ENCODE peak calls at places on chromosomes 7 and 10, in five cellular contexts. One of them, this sample, is unnamed.
A peak's percentile ranks its signal among the peaks of the same experiment; 100 is the strongest.

GRCh38 chr7:129902788-129903422 is 49.9 kb downstream of the UBE2H start:
- DNase-seq in mesendoderm: no peak
- DNase-seq in psoas muscle: no peak
- DNase-seq in NT2/D1: no peak
- DNase-seq in GM23338: no peak
- DNase-seq in this sample: no peak

GRCh38 chr7:75951506-75951905 is 36.6 kb downstream of the POR start:
- DNase-seq in mesendoderm: no peak
- DNase-seq in psoas muscle: peak; percentile 69
- DNase-seq in NT2/D1: no peak
- DNase-seq in GM23338: no peak
- DNase-seq in this sample: peak; percentile 30

GRCh38 chr7:132078891-132079735 is 497.2 kb downstream of the PLXNA4 start:
- DNase-seq in mesendoderm: no peak
- DNase-seq in psoas muscle: no peak
- DNase-seq in NT2/D1: no peak
- DNase-seq in GM23338: peak; percentile 11
- DNase-seq in this sample: no peak

GRCh38 chr7:106064836-106065559 is 47.1 kb downstream of the SYPL1 start:
- DNase-seq in mesendoderm: peak; percentile 81
- DNase-seq in psoas muscle: peak; percentile 88
- DNase-seq in NT2/D1: no peak
- DNase-seq in GM23338: no peak
- DNase-seq in this sample: peak; percentile 99

GRCh38 chr10:121339136-121339535 is 259.1 kb downstream of the FGFR2 start:
- DNase-seq in mesendoderm: no peak
- DNase-seq in psoas muscle: no peak
- DNase-seq in NT2/D1: no peak
- DNase-seq in GM23338: no peak
- DNase-seq in this sample: no peak

GRCh38 chr10:11793762-11794479 is 29.2 kb upstream of the PROSER2 start:
- DNase-seq in mesendoderm: peak; percentile 95
- DNase-seq in psoas muscle: no peak
- DNase-seq in NT2/D1: no peak
- DNase-seq in GM23338: peak; percentile 61
- DNase-seq in this sample: peak; percentile 83

GRCh38 chr7:76337147-76337546 is 21.6 kb downstream of the YWHAG start:
- DNase-seq in mesendoderm: no peak
- DNase-seq in psoas muscle: no peak
- DNase-seq in NT2/D1: no peak
- DNase-seq in GM23338: no peak
- DNase-seq in this sample: no peak

GRCh38 chr10:74244097-74244685 is 93.2 kb downstream of the ADK start:
- DNase-seq in mesendoderm: no peak
- DNase-seq in psoas muscle: no peak
- DNase-seq in NT2/D1: peak; percentile 6
- DNase-seq in GM23338: peak; percentile 49
- DNase-seq in this sample: no peak

GRCh38 chr10:72502581-72502980 is 123.3 kb downstream of the MICU1 start:
- DNase-seq in mesendoderm: no peak
- DNase-seq in psoas muscle: no peak
- DNase-seq in NT2/D1: no peak
- DNase-seq in GM23338: no peak
- DNase-seq in this sample: no peak

GRCh38 chr7:25132430-25132829 is 7.4 kb upstream of the CYCS start:
- DNase-seq in mesendoderm: no peak
- DNase-seq in psoas muscle: no peak
- DNase-seq in NT2/D1: no peak
- DNase-seq in GM23338: no peak
- DNase-seq in this sample: no peak

GRCh38 chr10:102613286-102613685 is 31.0 kb upstream of the TRIM8 start:
- DNase-seq in mesendoderm: no peak
- DNase-seq in psoas muscle: no peak
- DNase-seq in NT2/D1: no peak
- DNase-seq in GM23338: no peak
- DNase-seq in this sample: no peak

GRCh38 chr7:18498327-18498726 is 2.8 kb downstream of the HDAC9 start:
- DNase-seq in mesendoderm: no peak
- DNase-seq in psoas muscle: no peak
- DNase-seq in NT2/D1: no peak
- DNase-seq in GM23338: no peak
- DNase-seq in this sample: no peak

GRCh38 chr10:21750424-21750823 is 216.4 kb downstream of the MLLT10 start:
- DNase-seq in mesendoderm: peak; percentile 31
- DNase-seq in psoas muscle: no peak
- DNase-seq in NT2/D1: no peak
- DNase-seq in GM23338: peak; percentile 52
- DNase-seq in this sample: no peak

GRCh38 chr10:108204528-108205313 is 1040.2 kb upstream of the SORCS1 start:
- DNase-seq in mesendoderm: peak; percentile 76
- DNase-seq in psoas muscle: no peak
- DNase-seq in NT2/D1: peak; percentile 23
- DNase-seq in GM23338: peak; percentile 84
- DNase-seq in this sample: peak; percentile 5

GRCh38 chr10:113441220-113441619 is 111.6 kb upstream of the HABP2 start:
- DNase-seq in mesendoderm: no peak
- DNase-seq in psoas muscle: no peak
- DNase-seq in NT2/D1: no peak
- DNase-seq in GM23338: no peak
- DNase-seq in this sample: no peak

GRCh38 chr10:10056958-10057357 is 960.7 kb upstream of the CELF2 start:
- DNase-seq in mesendoderm: peak; percentile 51
- DNase-seq in psoas muscle: no peak
- DNase-seq in NT2/D1: no peak
- DNase-seq in GM23338: peak; percentile 37
- DNase-seq in this sample: no peak

GRCh38 chr7:134720091-134720935 is 59.1 kb upstream of the CALD1 start:
- DNase-seq in mesendoderm: no peak
- DNase-seq in psoas muscle: no peak
- DNase-seq in NT2/D1: no peak
- DNase-seq in GM23338: no peak
- DNase-seq in this sample: no peak

GRCh38 chr10:65017523-65017922 is 1496.3 kb downstream of the REEP3 start:
- DNase-seq in mesendoderm: peak; percentile 1
- DNase-seq in psoas muscle: no peak
- DNase-seq in NT2/D1: no peak
- DNase-seq in GM23338: no peak
- DNase-seq in this sample: no peak

GRCh38 chr10:113752553-113752952 is 1.1 kb downstream of the PLEKHS1 start:
- DNase-seq in mesendoderm: no peak
- DNase-seq in psoas muscle: no peak
- DNase-seq in NT2/D1: no peak
- DNase-seq in GM23338: no peak
- DNase-seq in this sample: no peak

GRCh38 chr7:81740403-81740802 is 29.4 kb downstream of the HGF start:
- DNase-seq in mesendoderm: no peak
- DNase-seq in psoas muscle: no peak
- DNase-seq in NT2/D1: no peak
- DNase-seq in GM23338: no peak
- DNase-seq in this sample: no peak

GRCh38 chr10:113029055-113029440 is 79.0 kb downstream of the TCF7L2 start:
- DNase-seq in mesendoderm: no peak
- DNase-seq in psoas muscle: no peak
- DNase-seq in NT2/D1: no peak
- DNase-seq in GM23338: no peak
- DNase-seq in this sample: no peak

GRCh38 chr10:96789571-96790108 is 42.5 kb upstream of the LCOR start:
- DNase-seq in mesendoderm: peak; percentile 55
- DNase-seq in psoas muscle: no peak
- DNase-seq in NT2/D1: no peak
- DNase-seq in GM23338: no peak
- DNase-seq in this sample: no peak

GRCh38 chr10:35912615-35913170 is 270.6 kb upstream of the FZD8 start:
- DNase-seq in mesendoderm: peak; percentile 75
- DNase-seq in psoas muscle: no peak
- DNase-seq in NT2/D1: no peak
- DNase-seq in GM23338: peak; percentile 39
- DNase-seq in this sample: peak; percentile 75

GRCh38 chr7:150340024-150340749 is 1.2 kb downstream of the RARRES2 start:
- DNase-seq in mesendoderm: peak; percentile 66
- DNase-seq in psoas muscle: no peak
- DNase-seq in NT2/D1: no peak
- DNase-seq in GM23338: peak; percentile 71
- DNase-seq in this sample: no peak

GRCh38 chr10:131429942-131430341 is 118.4 kb upstream of the TCERG1L start:
- DNase-seq in mesendoderm: no peak
- DNase-seq in psoas muscle: no peak
- DNase-seq in NT2/D1: no peak
- DNase-seq in GM23338: no peak
- DNase-seq in this sample: no peak

GRCh38 chr10:33143160-33143728 is 185.2 kb upstream of the ITGB1 start:
- DNase-seq in mesendoderm: no peak
- DNase-seq in psoas muscle: no peak
- DNase-seq in NT2/D1: no peak
- DNase-seq in GM23338: no peak
- DNase-seq in this sample: peak; percentile 75

GRCh38 chr10:45404087-45404769 is 30.2 kb downstream of the ALOX5 start:
- DNase-seq in mesendoderm: peak; percentile 21
- DNase-seq in psoas muscle: no peak
- DNase-seq in NT2/D1: no peak
- DNase-seq in GM23338: no peak
- DNase-seq in this sample: no peak

GRCh38 chr7:6579446-6579845 is 2.2 kb downstream of the ZDHHC4 start:
- DNase-seq in mesendoderm: peak; percentile 78
- DNase-seq in psoas muscle: no peak
- DNase-seq in NT2/D1: no peak
- DNase-seq in GM23338: peak; percentile 70
- DNase-seq in this sample: no peak

DNA sequence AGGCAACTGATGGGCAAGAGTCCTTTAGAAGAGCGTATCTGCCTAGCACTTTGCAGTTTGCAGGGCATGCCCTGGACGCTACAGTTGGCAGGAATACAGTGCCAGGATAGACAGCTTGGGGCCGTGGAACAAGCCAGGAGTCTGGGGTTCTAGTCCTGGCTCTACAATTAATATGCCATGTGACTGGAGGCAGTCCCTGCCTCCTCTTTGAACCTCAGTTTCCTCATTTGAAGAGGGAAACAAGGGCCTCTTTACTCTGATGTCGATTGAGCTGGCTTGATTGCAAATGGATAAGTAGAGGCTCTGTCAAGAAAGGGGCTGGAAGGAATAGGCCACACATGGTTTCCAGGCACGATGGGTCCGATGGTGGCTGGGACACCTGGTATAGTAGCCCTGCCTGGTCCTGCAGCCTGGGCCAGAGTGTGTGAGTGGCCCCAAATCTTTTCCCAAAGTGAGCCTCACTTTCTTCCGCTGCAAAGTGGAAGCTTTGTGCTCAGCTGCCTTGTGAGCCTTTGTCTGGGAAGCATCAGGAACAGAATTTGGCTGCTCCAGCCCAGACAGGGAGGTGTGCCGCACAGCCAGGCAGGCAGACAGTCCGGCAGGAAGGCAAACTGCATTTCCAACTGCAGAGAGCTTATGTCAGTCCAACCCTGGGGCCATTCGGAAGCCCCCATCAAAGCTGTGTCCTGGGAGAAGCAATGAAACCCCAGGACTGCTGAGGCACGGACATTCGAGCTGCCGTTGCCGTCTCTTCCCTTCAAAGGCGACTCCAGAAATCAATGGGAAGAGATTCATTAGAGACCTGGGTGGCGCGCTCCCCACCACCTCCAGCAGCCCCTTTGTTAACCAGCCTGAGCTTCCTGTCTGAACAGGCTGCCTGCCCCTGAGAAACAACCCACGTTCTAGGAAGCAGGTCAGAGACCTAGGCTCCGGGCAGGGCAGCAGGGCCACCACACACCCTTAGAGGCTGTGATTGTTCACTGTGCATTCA is 111.2 kb upstream of the PPIF start:
- DNase-seq in mesendoderm: no peak
- DNase-seq in psoas muscle: no peak
- DNase-seq in NT2/D1: no peak
- DNase-seq in GM23338: peak; percentile 77
- DNase-seq in this sample: no peak
- H3K27me3 ChIP-seq in mesendoderm: no peaks in the 10 kb centered on the region
- H3K27me3 ChIP-seq in psoas muscle: no peaks in the 10 kb centered on the region
- H3K27me3 ChIP-seq in NT2/D1: peaks cover 34% of the 10 kb centered on the region
- H3K27me3 ChIP-seq in GM23338: peaks cover 83% of the 10 kb centered on the region
- H3K27me3 ChIP-seq in this sample: no peaks in the 10 kb centered on the region

GRCh38 chr7:1329966-1330915 is 97.6 kb downstream of the UNCX start:
- DNase-seq in mesendoderm: no peak
- DNase-seq in psoas muscle: peak; percentile 3
- DNase-seq in NT2/D1: no peak
- DNase-seq in GM23338: no peak
- DNase-seq in this sample: no peak
- H3K27me3 ChIP-seq in mesendoderm: no peaks in the 10 kb centered on the region
- H3K27me3 ChIP-seq in psoas muscle: peaks cover 14% of the 10 kb centered on the region
- H3K27me3 ChIP-seq in NT2/D1: no peaks in the 10 kb centered on the region
- H3K27me3 ChIP-seq in GM23338: no peaks in the 10 kb centered on the region
- H3K27me3 ChIP-seq in this sample: peaks cover 16% of the 10 kb centered on the region

DNA sequence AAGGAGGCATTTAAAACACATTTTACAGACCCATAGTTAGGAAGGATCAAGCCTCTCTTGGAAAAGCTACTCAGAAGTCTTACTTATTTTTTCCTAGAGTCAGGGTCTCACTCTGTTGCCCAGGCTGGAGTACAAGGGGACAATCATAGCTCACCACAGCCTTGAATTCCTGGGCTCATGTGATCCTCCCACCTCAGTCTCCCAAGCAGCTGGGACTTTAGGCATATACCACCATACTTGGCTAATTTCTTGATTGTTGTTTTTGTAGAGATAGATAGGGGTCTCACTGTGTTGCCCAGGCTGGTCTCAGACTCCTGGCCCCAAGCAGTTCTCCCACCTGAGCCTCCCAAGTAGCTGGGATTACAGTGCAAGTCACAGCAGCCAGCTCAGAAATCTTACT is 354.7 kb upstream of the GALNT17 start:
- DNase-seq in mesendoderm: no peak
- DNase-seq in psoas muscle: no peak
- DNase-seq in NT2/D1: no peak
- DNase-seq in GM23338: no peak
- DNase-seq in this sample: no peak
- H3K27me3 ChIP-seq in mesendoderm: no peaks in the 10 kb centered on the region
- H3K27me3 ChIP-seq in psoas muscle: no peaks in the 10 kb centered on the region
- H3K27me3 ChIP-seq in NT2/D1: no peaks in the 10 kb centered on the region
- H3K27me3 ChIP-seq in GM23338: no peaks in the 10 kb centered on the region
- H3K27me3 ChIP-seq in this sample: no peaks in the 10 kb centered on the region

DNA sequence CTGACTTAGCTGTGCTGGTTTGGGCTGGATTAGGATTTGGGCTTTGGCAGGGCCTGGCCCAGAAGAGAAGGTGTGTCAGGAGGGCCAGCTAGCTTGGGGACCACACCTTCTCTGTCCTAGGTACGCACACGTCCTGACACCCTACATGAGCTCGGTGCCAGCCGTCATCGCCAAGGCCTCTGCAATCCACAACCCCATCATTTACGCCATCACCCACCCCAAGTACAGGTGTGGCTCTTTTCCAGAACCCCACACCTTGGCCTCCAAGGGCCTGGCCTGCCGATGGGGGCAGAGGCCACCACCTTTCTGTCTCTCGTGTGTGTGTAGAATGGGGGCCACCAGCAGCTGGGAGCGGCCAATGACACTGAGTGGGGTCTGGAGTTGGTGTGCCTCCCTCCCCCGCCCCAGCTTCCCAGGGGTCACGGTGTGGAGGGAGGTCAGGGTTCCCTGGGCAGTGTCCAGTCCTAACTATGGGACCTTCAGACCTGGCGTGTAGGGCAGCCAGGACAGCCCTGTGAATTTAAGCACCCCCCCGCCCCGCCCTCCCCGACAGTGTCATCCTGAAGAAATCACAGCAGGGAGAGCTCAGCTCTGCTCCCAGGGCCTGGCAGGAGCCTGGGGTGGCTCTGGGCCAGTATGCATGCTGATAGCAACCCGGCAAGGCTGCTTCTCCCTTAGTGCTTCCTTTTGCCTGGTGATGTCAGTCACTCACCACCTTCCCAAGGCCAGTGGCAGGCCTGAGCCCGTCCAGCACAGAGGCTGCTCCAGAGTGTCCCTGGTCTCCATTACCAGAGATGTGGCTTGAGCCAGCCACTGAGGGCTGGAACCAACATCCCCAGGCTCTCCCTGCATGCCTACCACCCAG is 6.9 kb upstream of the LDB3 start:
- DNase-seq in mesendoderm: no peak
- DNase-seq in psoas muscle: peak; percentile 84
- DNase-seq in NT2/D1: no peak
- DNase-seq in GM23338: no peak
- DNase-seq in this sample: no peak
- H3K27me3 ChIP-seq in mesendoderm: no peaks in the 10 kb centered on the region
- H3K27me3 ChIP-seq in psoas muscle: no peaks in the 10 kb centered on the region
- H3K27me3 ChIP-seq in NT2/D1: no peaks in the 10 kb centered on the region
- H3K27me3 ChIP-seq in GM23338: no peaks in the 10 kb centered on the region
- H3K27me3 ChIP-seq in this sample: peaks cover 11% of the 10 kb centered on the region

This sample was measured in foreskin keratinocyte.